ENCODE peak calls at places on chromosomes 6 and 20, in four cellular contexts. R is cardiac fibroblast, W is KBM-7, B is progenitor cell of endocrine pancreas. F is an unnamed sample.

GRCh38 chr20:41655966-41656685 is 37.9 kb upstream of the CHD6 start:
- DNase-seq in B (no peak), W (no peak), R (no peak), F (no peak)

GRCh38 chr6:143279385-143279784 is 171.1 kb downstream of the ADAT2 start:
- DNase-seq in W (peak; percentile 21), R (peak; percentile 55), B (no peak), F (peak; percentile 62)

GRCh38 chr6:43627008-43627825 is 1.8 kb downstream of the GTPBP2 start:
- DNase-seq in W (peak; percentile 20), R (peak; percentile 99), B (no peak), F (no peak)

GRCh38 chr6:106739387-106739786 is 110.0 kb downstream of the QRSL1 start:
- DNase-seq in R (no peak), W (no peak), B (no peak), F (no peak)

GRCh38 chr6:113397229-113397628 is 459.9 kb upstream of the MARCKS start:
- DNase-seq in W (no peak), R (no peak), B (no peak), F (no peak)

GRCh38 chr20:9025643-9026042 is 43.2 kb upstream of the PLCB4 start:
- DNase-seq in B (no peak), R (peak; percentile 75), W (no peak), F (no peak)

GRCh38 chr6:99841297-99841696 is 152.7 kb downstream of the MCHR2 start:
- DNase-seq in B (no peak), W (no peak), R (no peak), F (no peak)

GRCh38 chr6:82968708-82969107 is 96.9 kb downstream of the UBE3D start:
- DNase-seq in W (no peak), R (no peak), B (no peak), F (no peak)

GRCh38 chr6:22821664-22822320 is 252.4 kb downstream of the HDGFL1 start:
- DNase-seq in R (peak; percentile 85), B (no peak), W (no peak), F (no peak)

GRCh38 chr6:87908978-87909802 is 138.5 kb upstream of the SPACA1 start:
- DNase-seq in B (no peak), W (no peak), R (peak; percentile 22), F (no peak)

GRCh38 chr6:11217360-11218076 is 14.9 kb downstream of the NEDD9 start:
- DNase-seq in W (no peak), R (peak; percentile 20), B (no peak), F (no peak)

GRCh38 chr20:16069416-16070010 is 503.7 kb downstream of the KIF16B start:
- DNase-seq in W (no peak), R (no peak), B (no peak), F (no peak)

GRCh38 chr20:17969276-17969883 is 562 bp downstream of the MGME1 start:
- DNase-seq in B (no peak), W (no peak), R (peak; percentile 49), F (peak; percentile 63)

GRCh38 chr20:53776858-53777257 is 183.2 kb upstream of the ZNF217 start:
- DNase-seq in R (no peak), W (no peak), B (no peak), F (no peak)

GRCh38 chr6:158033077-158033750 is 51.6 kb downstream of the SYNJ2 start:
- DNase-seq in R (no peak), B (no peak), W (no peak), F (no peak)

GRCh38 chr6:109455161-109455501 is 441 bp downstream of the MICAL1 start:
- DNase-seq in W (peak; percentile 59), B (no peak), R (no peak), F (no peak)

GRCh38 chr20:57856658-57857057 is 146.8 kb upstream of the PMEPA1 start:
- DNase-seq in W (no peak), B (no peak), R (no peak), F (no peak)

GRCh38 chr6:108118359-108118724 is 43.8 kb upstream of the OSTM1 start:
- DNase-seq in R (no peak), W (no peak), B (no peak), F (no peak)

GRCh38 chr6:167706313-167707109 is 120.2 kb upstream of the AFDN start:
- DNase-seq in W (peak; percentile 85), R (no peak), B (no peak), F (no peak)

GRCh38 chr6:82506526-82506925 is 142.9 kb downstream of the TPBG start:
- DNase-seq in W (no peak), B (no peak), R (peak; percentile 58), F (no peak)

GRCh38 chr20:23021941-23022340 is 13.2 kb upstream of the SSTR4 start:
- DNase-seq in B (no peak), W (no peak), R (peak; percentile 42), F (no peak)

GRCh38 chr6:2794171-2794730 is 29.1 kb downstream of the WRNIP1 start:
- DNase-seq in B (no peak), R (peak; percentile 23), W (no peak), F (no peak)

GRCh38 chr20:20953738-20954657 is 152.2 kb downstream of the LINC00237 start:
- DNase-seq in R (no peak), B (no peak), W (no peak), F (no peak)

GRCh38 chr6:145155411-145155810 is 579.9 kb downstream of the EPM2A start:
- DNase-seq in W (no peak), R (peak; percentile 28), B (no peak), F (no peak)

GRCh38 chr6:3825851-3826581 is 23.2 kb upstream of the FAM50B start:
- DNase-seq in R (peak; percentile 98), W (no peak), B (no peak), F (no peak)

GRCh38 chr6:35363293-35363750 is 21.0 kb downstream of the PPARD start:
- DNase-seq in W (no peak), B (no peak), R (peak; percentile 68), F (no peak)

GRCh38 chr6:129575378-129576118 is 134.4 kb downstream of the ARHGAP18 start:
- DNase-seq in W (peak; percentile 66), B (no peak), R (peak; percentile 75), F (no peak)

GRCh38 chr20:46252352-46253091 is 55.8 kb downstream of the CDH22 start:
- DNase-seq in R (no peak), W (no peak), B (no peak), F (no peak)